ENCODE peak calls at places on chromosomes 13 and 19, in eight cellular contexts. G, S, K, F, J, C, N and M are unnamed samples. For H3K9me3, the result is how much of the 10 kb centered on the place peaks cover.

GRCh38 chr13:76696370-76696769 is 189.8 kb downstream of the KCTD12 start:
- DNase-seq in G (no peak), S (no peak), K (no peak), F (no peak), J (no peak), C (peak), N (no peak), M (no peak)

GRCh38 chr19:41434450-41434849 is 5.3 kb downstream of the DMAC2 start:
- DNase-seq in G (no peak), S (no peak), K (no peak), F (no peak), J (no peak), C (no peak), N (no peak), M (no peak)

GRCh38 chr13:37443538-37443937 is 155.0 kb downstream of the POSTN start:
- DNase-seq in G (peak), S (no peak), K (no peak), F (no peak), J (no peak), C (no peak), N (no peak), M (no peak)

GRCh38 chr13:72782717-72783116 is 784 bp downstream of the PIBF1 start:
- DNase-seq in G (peak), S (no peak), K (no peak), F (no peak), J (no peak), C (peak), N (no peak), M (peak)

GRCh38 chr13:55602784-55603183 is 1537.9 kb upstream of the PRR20A start:
- DNase-seq in G (no peak), S (no peak), K (no peak), F (no peak), J (no peak), C (no peak), N (no peak), M (no peak)

GRCh38 chr19:33675501-33676124 is 53.9 kb downstream of the CHST8 start:
- DNase-seq in G (no peak), S (no peak), K (no peak), F (no peak), J (no peak), C (no peak), N (no peak), M (no peak)

GRCh38 chr13:46996316-46996715 is 99.5 kb upstream of the HTR2A start:
- DNase-seq in G (no peak), S (no peak), K (no peak), F (no peak), J (no peak), C (no peak), N (no peak), M (no peak)

GRCh38 chr13:113029487-113030258 is 60.7 kb downstream of the MCF2L start:
- DNase-seq in G (no peak), S (no peak), K (no peak), F (no peak), J (no peak), C (peak), N (peak), M (peak)

DNA sequence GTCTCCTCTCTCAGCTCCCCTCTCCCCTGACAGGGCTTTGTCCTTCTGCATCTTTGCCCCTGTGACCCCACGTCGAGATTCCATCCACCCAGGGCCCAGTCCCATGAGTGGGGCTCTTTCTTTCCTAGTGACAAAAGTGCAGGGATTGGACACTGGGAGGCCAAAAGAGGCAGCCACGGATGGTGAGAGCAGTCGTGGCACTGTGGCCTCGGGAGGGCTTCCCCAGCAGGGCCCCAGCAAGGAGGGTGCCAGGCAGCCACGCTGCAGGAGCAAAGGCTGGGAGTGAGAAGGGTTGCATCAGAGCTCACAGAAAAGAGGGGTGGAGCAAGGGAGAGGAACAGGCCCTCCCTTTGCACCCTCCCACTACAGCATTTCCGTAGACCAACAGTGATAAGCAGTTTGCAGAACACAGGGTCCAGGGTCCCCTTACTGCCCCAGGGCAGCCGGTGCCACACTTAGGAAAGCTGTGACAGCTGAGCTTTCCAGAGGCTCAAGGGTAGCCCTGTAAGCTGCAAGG is 4.9 kb downstream of the ZSCAN1 start:
- DNase-seq in G (no peak), S (no peak), K (no peak), F (no peak), J (no peak), C (no peak), N (no peak), M (no peak)
- H3K9me3 ChIP-seq in G (under half), S (under half), K (under half), F (under half), J (under half), C (under half), N (under half), M (under half)

GRCh38 chr19:52094526-52094925 is 1.0 kb downstream of the ZNF841 start:
- DNase-seq in G (no peak), S (no peak), K (no peak), F (no peak), J (no peak), C (no peak), N (no peak), M (no peak)

GRCh38 chr19:52099497-52100138 is 4.1 kb upstream of the ZNF841 start:
- DNase-seq in G (peak), S (no peak), K (no peak), F (no peak), J (no peak), C (no peak), N (no peak), M (no peak)

DNA sequence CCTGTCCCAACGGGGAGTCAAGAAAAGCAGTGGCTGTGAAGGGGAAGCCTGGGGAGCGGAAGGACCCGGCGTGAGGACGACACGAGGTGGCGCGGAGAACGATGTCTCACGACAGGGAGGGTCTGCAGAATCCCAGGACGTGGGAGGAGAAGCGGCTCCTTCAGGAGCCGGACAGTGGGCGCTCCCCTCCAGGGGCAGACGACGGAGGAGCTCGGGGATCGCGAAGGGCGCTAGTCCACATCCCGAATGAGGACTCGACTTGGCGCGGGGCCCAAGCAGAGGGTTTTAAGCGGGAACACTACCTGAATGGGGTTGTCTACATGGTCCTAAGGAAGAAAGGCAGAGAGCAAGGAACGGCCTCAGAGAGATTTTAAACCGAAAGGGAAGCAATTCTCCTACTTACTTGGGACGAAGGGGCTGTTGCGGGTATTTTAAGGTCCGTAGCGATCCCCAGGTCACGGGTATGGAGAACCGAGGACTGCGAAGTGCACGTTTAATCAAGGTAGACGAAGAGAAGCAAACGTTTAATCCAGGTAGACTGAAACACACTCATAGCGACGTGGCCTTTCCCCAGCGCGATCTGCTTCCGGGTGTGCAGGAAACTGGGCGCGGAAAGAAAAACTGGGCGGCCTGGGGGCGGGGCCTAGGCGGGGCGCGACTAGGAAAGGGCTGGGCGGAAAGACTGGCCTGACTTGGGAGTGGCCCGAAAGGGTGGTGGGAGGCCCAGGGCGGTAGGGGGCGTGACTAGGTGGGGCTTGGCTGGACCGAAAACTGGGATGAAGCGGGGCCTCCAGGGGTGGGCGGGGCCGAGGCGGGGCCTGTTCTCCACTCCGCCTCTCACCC is at the start of gene ZNF841:
- DNase-seq in G (peak), S (peak), K (peak), F (peak), J (peak), C (peak), N (peak), M (peak)
- H3K9me3 ChIP-seq in G (under half), S (under half), K (under half), F (under half), J (under half), C (under half), N (under half), M (half or more)

GRCh38 chr13:107743100-107743499 is 472.2 kb downstream of the LIG4 start:
- DNase-seq in G (no peak), S (no peak), K (no peak), F (no peak), J (no peak), C (no peak), N (no peak), M (no peak)

GRCh38 chr13:107743983-107744382 is 471.4 kb downstream of the LIG4 start:
- DNase-seq in G (peak), S (no peak), K (no peak), F (no peak), J (no peak), C (no peak), N (no peak), M (no peak)

GRCh38 chr13:107742544-107742943 is 472.8 kb downstream of the LIG4 start:
- DNase-seq in G (no peak), S (no peak), K (no peak), F (no peak), J (no peak), C (no peak), N (no peak), M (no peak)

GRCh38 chr13:107743523-107743922 is 471.8 kb downstream of the LIG4 start:
- DNase-seq in G (no peak), S (no peak), K (no peak), F (no peak), J (no peak), C (no peak), N (no peak), M (no peak)
- H3K9me3 ChIP-seq in G (under half), S (under half), K (under half), F (under half), J (under half), C (under half), N (under half), M (under half)

GRCh38 chr19:54633401-54633800 is 3.1 kb downstream of the LILRB1 start:
- DNase-seq in G (no peak), S (no peak), K (no peak), F (no peak), J (no peak), C (no peak), N (no peak), M (no peak)
- H3K9me3 ChIP-seq in G (under half), S (under half), K (under half), F (under half), J (under half), C (under half), N (under half), M (under half)

DNA sequence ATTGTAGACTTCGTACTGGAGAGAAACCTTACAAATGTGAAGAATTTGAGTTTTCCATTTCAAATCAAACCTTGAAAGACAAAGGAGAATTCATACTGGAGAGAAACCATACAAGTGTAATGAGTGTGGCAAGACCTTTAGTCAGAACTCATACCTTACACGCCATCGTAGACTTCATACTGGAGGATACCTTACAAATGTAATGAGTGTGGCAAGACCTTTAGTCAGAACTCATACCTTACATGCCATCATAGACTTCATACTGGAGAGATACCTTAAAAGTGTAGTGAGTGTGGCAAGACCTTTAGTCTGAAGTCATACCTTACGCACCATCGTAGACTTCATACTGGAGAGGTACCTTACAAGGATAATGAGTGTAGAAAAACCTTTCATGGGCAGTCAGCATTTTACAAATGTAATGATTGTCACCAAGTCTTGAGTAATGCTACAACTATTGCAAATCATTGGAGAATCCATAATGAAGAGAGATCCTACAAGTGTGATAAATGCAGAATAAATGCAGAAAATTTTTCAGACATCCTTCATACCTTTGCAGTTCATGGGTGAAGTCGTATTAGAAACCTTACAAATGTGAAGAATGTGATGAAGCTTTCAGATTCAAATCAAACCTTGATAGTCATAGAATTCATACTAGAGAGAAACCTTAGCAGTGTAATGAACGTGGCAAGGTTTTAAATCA is 14.7 kb downstream of the ZNF765 start:
- DNase-seq in G (no peak), S (no peak), K (no peak), F (no peak), J (no peak), C (no peak), N (no peak), M (no peak)
- H3K9me3 ChIP-seq in G (under half), S (under half), K (half or more), F (under half), J (half or more), C (under half), N (under half), M (under half)

DNA sequence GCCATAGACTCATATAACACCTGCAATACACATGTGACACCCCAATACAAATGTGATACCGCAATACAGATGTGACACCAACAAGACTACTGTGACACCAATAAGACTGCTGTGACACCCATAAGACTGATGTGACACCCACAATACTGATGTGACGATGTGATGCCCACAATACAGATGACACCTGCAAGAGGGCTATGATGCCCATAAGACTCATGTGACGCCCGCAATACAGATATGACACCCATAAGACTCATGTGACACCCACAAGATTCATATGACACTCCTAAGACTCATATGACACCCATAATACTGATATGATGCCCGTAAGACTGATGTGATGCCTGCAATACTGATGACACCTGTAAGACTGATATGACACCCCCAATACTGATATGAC is 113.0 kb downstream of the MRPL57 start:
- DNase-seq in G (no peak), S (no peak), K (no peak), F (no peak), J (no peak), C (no peak), N (no peak), M (no peak)
- H3K9me3 ChIP-seq in G (under half), S (under half), K (under half), F (under half), J (under half), C (under half), N (under half), M (under half)